ENCODE peak calls at places on chromosomes 3 and 15, in four cellular contexts. H is HCT116, K is gastrocnemius medialis, T is fibroblast of lung. Z is an unnamed sample.
A peak's percentile ranks its signal among the peaks of the same experiment; 100 is the strongest.

GRCh38 chr3:29144807-29145206 is 136.1 kb upstream of the RBMS3 start:
- DNase-seq in K (peak; percentile 16), T (peak; percentile 72), H (no peak), Z (no peak)

GRCh38 chr15:101439285-101439919 is 50.1 kb downstream of the PCSK6 start:
- DNase-seq in T (peak; percentile 30), H (no peak), K (peak; percentile 44), Z (no peak)

GRCh38 chr3:127131625-127132170 is 61.2 kb upstream of the PRR23E start:
- DNase-seq in H (no peak), K (no peak), T (no peak), Z (no peak)

GRCh38 chr3:98020412-98020811 is 14.7 kb downstream of the GABRR3 start:
- DNase-seq in T (no peak), K (no peak), H (no peak), Z (no peak)

GRCh38 chr15:96416934-96417759 is 86.6 kb downstream of the NR2F2 start:
- DNase-seq in H (no peak), T (peak; percentile 44), K (no peak), Z (no peak)

GRCh38 chr3:23900744-23901143 is 16.0 kb downstream of the NKIRAS1 start:
- DNase-seq in H (no peak), K (no peak), T (peak; percentile 74), Z (no peak)

GRCh38 chr3:146159037-146159436 is 1.9 kb downstream of the PLOD2 start:
- DNase-seq in K (no peak), T (no peak), H (no peak), Z (no peak)

GRCh38 chr3:15347104-15347736 is 14.8 kb upstream of the SH3BP5 start:
- DNase-seq in H (no peak), T (no peak), K (no peak), Z (no peak)

GRCh38 chr15:45364271-45364670 is 14.1 kb downstream of the GATM start:
- DNase-seq in K (no peak), T (no peak), H (no peak), Z (no peak)

GRCh38 chr15:64693134-64693533 is 82.3 kb downstream of the RBPMS2 start:
- DNase-seq in T (peak; percentile 93), K (peak; percentile 32), H (no peak), Z (no peak)

GRCh38 chr15:69668963-69669362 is 216.3 kb downstream of the RPLP1 start:
- DNase-seq in H (no peak), K (peak; percentile 24), T (no peak), Z (no peak)

GRCh38 chr15:31526916-31527690 is 200.5 kb downstream of the KLF13 start:
- DNase-seq in K (no peak), T (no peak), H (no peak), Z (no peak)

GRCh38 chr3:132283440-132283839 is 33.8 kb upstream of the ACP3 start:
- DNase-seq in T (peak; percentile 69), K (peak; percentile 13), H (no peak), Z (no peak)

GRCh38 chr3:132284006-132284405 is 33.2 kb upstream of the ACP3 start:
- DNase-seq in K (no peak), T (peak; percentile 20), H (no peak), Z (no peak)

GRCh38 chr3:132286035-132286434 is 31.2 kb upstream of the ACP3 start:
- DNase-seq in T (no peak), H (no peak), K (no peak), Z (no peak)

GRCh38 chr3:132285620-132285945 is 31.6 kb upstream of the ACP3 start:
- DNase-seq in H (no peak), K (no peak), T (peak; percentile 50), Z (no peak)

GRCh38 chr3:132284756-132285619 is 32.2 kb upstream of the ACP3 start:
- DNase-seq in K (no peak), H (no peak), T (no peak), Z (no peak)
- TF ChIP-seq CTCF in K (no peak), H (no peak), T (no peak), Z (no peak)

GRCh38 chr15:41937568-41937923 is 34.8 kb downstream of the EHD4 start:
- DNase-seq in H (no peak), K (no peak), T (no peak), Z (no peak)

GRCh38 chr15:41935566-41936020 is 36.8 kb downstream of the EHD4 start:
- DNase-seq in H (no peak), K (no peak), T (no peak), Z (no peak)

GRCh38 chr15:41934843-41935242 is 37.5 kb downstream of the EHD4 start:
- DNase-seq in T (no peak), K (no peak), H (no peak), Z (no peak)

GRCh38 chr15:41936155-41936554 is 36.2 kb downstream of the EHD4 start:
- DNase-seq in T (no peak), K (no peak), H (no peak), Z (no peak)

DNA sequence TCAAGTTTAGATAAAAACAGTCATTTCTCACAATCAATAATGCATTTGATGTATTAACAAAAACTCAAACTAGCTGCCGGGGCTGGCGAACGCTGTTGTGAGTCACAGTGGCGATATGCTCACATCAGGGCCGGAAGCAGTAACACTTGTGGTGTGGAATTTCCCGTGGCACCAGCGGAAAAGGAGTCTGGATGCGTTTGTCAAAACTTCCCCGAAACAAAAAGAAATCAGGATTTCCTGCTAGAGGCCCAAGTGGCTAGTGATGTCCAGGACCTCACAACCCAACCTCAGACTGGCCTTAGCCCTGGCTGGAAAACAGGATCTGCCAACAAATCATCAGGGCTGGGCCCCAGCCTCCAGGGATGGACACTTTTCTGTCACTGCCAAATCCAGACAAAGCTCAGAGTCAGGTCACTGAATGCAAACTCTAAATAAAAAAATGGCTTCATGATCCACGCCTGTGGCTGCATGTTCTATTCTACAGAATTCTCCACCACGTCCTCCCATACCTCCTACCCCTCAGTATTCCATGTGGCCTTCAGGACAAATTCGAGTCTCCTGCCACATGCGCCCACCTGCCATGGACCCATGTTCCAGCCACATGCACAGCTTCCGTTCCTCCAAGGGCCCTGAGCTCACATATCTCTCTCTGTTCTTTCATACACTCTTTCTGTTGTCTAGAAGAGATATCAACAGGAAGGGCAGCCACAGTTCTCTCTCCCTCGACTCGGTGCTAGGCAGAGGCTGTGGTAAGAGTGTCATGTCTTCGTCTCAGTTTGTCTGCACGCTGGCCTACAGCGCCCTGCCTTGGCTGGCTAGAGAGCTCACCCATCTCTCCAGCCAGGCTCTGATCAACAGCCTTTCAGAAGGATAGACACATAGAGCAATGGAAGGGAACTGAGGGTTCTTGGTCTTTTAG is 35.4 kb downstream of the EHD4 start:
- DNase-seq in H (no peak), K (no peak), T (no peak), Z (no peak)
- TF ChIP-seq CTCF in H (no peak), K (no peak), T (no peak), Z (no peak)

GRCh38 chr3:155553800-155554199 is 191.1 kb downstream of the PLCH1 start:
- DNase-seq in T (no peak), H (no peak), K (no peak), Z (no peak)
- TF ChIP-seq CTCF in T (no peak), H (no peak), K (no peak), Z (no peak)

GRCh38 chr15:79673416-79674123 is 223.2 kb downstream of the MTHFS start:
- DNase-seq in H (no peak), T (peak; percentile 13), K (no peak), Z (no peak)
- TF ChIP-seq CTCF in H (no peak), T (no peak), K (no peak), Z (no peak)